ENCODE peak calls at places on chromosomes 2 and 18, in six cellular contexts. X, U, K, A, L and H are unnamed samples.

GRCh38 chr2:241009601-241010530 is 11.4 kb downstream of the SNED1 start:
- DNase-seq in L (peak; percentile 53), U (no peak), X (peak; percentile 76), A (peak; percentile 4), K (peak; percentile 50), H (no peak)

GRCh38 chr18:42545825-42546224 is 569.7 kb downstream of the RIT2 start:
- DNase-seq in U (no peak), L (peak; percentile 61), X (no peak), K (peak; percentile 8), A (peak; percentile 37), H (no peak)

GRCh38 chr18:49819768-49820662 is 6.7 kb upstream of the ACAA2 start:
- DNase-seq in L (peak; percentile 70), U (no peak), A (no peak), K (no peak), X (no peak), H (no peak)

GRCh38 chr2:236008006-236008405 is 160.2 kb downstream of the GBX2 start:
- DNase-seq in U (no peak), K (no peak), A (no peak), X (no peak), L (no peak), H (no peak)

GRCh38 chr2:152458441-152458940 is 123.5 kb downstream of the FMNL2 start:
- DNase-seq in U (no peak), L (no peak), A (peak; percentile 98), X (no peak), K (no peak), H (no peak)

GRCh38 chr2:191923652-191923997 is 76.7 kb upstream of the CAVIN2 start:
- DNase-seq in L (no peak), A (no peak), U (no peak), K (no peak), X (no peak), H (no peak)

GRCh38 chr2:54750040-54750439 is 26.6 kb downstream of the EML6 start:
- DNase-seq in X (no peak), K (peak; percentile 22), U (no peak), A (no peak), L (no peak), H (no peak)

GRCh38 chr18:79645291-79645983 is 34.2 kb upstream of the CTDP1 start:
- DNase-seq in X (no peak), K (no peak), L (no peak), A (no peak), U (no peak), H (no peak)

GRCh38 chr2:39234754-39235153 is 9.0 kb downstream of the CDKL4 start:
- DNase-seq in K (peak; percentile 30), A (peak; percentile 78), X (no peak), U (no peak), L (peak; percentile 19), H (no peak)

GRCh38 chr2:136527560-136527959 is 237.8 kb upstream of the THSD7B start:
- DNase-seq in A (peak; percentile 57), U (peak; percentile 84), K (no peak), L (no peak), X (peak; percentile 50), H (no peak)

GRCh38 chr2:190159453-190159852 is 96.9 kb upstream of the MSTN start:
- DNase-seq in X (no peak), A (peak; percentile 78), U (no peak), L (no peak), K (peak; percentile 58), H (no peak)

GRCh38 chr2:241836257-241836656 is 22.4 kb downstream of the PDCD1 start:
- DNase-seq in U (no peak), K (no peak), L (no peak), A (no peak), X (no peak), H (no peak)

GRCh38 chr2:128308284-128308731 is 10.4 kb downstream of the HS6ST1 start:
- DNase-seq in K (no peak), A (no peak), X (peak; percentile 23), U (no peak), L (no peak), H (no peak)

GRCh38 chr2:201120500-201120899 is 4.5 kb downstream of the CFLAR start:
- DNase-seq in X (no peak), L (no peak), A (no peak), U (no peak), K (no peak), H (no peak)

GRCh38 chr18:79523738-79524180 is 128.0 kb downstream of the NFATC1 start:
- DNase-seq in U (no peak), K (no peak), L (no peak), A (peak; percentile 32), X (no peak), H (no peak)

GRCh38 chr2:10537522-10538195 is 89.5 kb upstream of the ODC1 start:
- DNase-seq in X (no peak), U (no peak), L (no peak), A (peak; percentile 21), K (no peak), H (no peak)

GRCh38 chr2:186380805-186381204 is 105.3 kb upstream of the ZC3H15 start:
- DNase-seq in L (no peak), X (no peak), A (no peak), K (no peak), U (no peak), H (no peak)

GRCh38 chr2:184425083-184425482 is 173.2 kb upstream of the ZNF804A start:
- DNase-seq in K (no peak), X (no peak), U (no peak), L (no peak), A (peak; percentile 89), H (no peak)

GRCh38 chr2:11111811-11112425 is 43.3 kb upstream of the SLC66A3 start:
- DNase-seq in X (peak; percentile 68), A (no peak), K (no peak), L (no peak), U (no peak), H (no peak)

GRCh38 chr2:147826615-147827375 is 18.0 kb upstream of the ACVR2A start:
- DNase-seq in L (no peak), A (no peak), X (no peak), K (no peak), U (no peak), H (no peak)

GRCh38 chr2:29398384-29399237 is 283.4 kb downstream of the CLIP4 start:
- DNase-seq in X (no peak), K (peak; percentile 13), L (no peak), A (no peak), U (no peak), H (no peak)

GRCh38 chr18:4017479-4017878 is 437.6 kb downstream of the DLGAP1 start:
- DNase-seq in K (peak; percentile 2), U (no peak), A (no peak), L (peak; percentile 3), X (peak; percentile 65), H (peak; percentile 46)

GRCh38 chr2:202944403-202944802 is 32.3 kb downstream of the CARF start:
- DNase-seq in K (peak; percentile 87), U (no peak), X (no peak), A (no peak), L (no peak), H (no peak)

GRCh38 chr2:187504312-187504921 is 49.8 kb downstream of the TFPI start:
- DNase-seq in L (peak; percentile 35), A (peak; percentile 64), K (no peak), U (no peak), X (no peak), H (no peak)

GRCh38 chr2:65715328-65715727 is 282.9 kb upstream of the SPRED2 start:
- DNase-seq in U (no peak), A (no peak), X (no peak), K (no peak), L (no peak), H (no peak)

GRCh38 chr2:72114693-72115051 is 33.0 kb downstream of the CYP26B1 start:
- DNase-seq in A (no peak), L (no peak), X (no peak), U (no peak), K (no peak), H (no peak)

GRCh38 chr18:27728659-27729058 is 448.3 kb downstream of the CDH2 start:
- DNase-seq in U (no peak), L (no peak), K (no peak), A (no peak), X (no peak), H (no peak)

GRCh38 chr18:1468550-1468949 is 563.9 kb downstream of the ADCYAP1 start:
- DNase-seq in X (no peak), L (no peak), U (no peak), A (no peak), K (no peak), H (no peak)
- H3K14ac ChIP-seq in X (no peak overlapping the region), L (no peak overlapping the region), U (no peak overlapping the region), A (no peak overlapping the region), K (no peak overlapping the region), H (no peak overlapping the region)

GRCh38 chr2:38129410-38129809 is 53.5 kb upstream of the CYP1B1 start:
- DNase-seq in X (no peak), U (no peak), L (peak; percentile 51), A (peak; percentile 77), K (no peak), H (no peak)
- H3K14ac ChIP-seq in X (no peak overlapping the region), U (no peak overlapping the region), L (no peak overlapping the region), A (no peak overlapping the region), K (no peak overlapping the region), H (no peak overlapping the region)

GRCh38 chr2:209602259-209602658 is 169.4 kb upstream of the UNC80 start:
- DNase-seq in L (no peak), K (no peak), X (no peak), A (no peak), U (no peak), H (no peak)
- H3K14ac ChIP-seq in L (no peak overlapping the region), K (no peak overlapping the region), X (no peak overlapping the region), A (no peak overlapping the region), U (no peak overlapping the region), H (no peak overlapping the region)

GRCh38 chr18:13520306-13520705 is 206.1 kb downstream of the FAM210A start:
- DNase-seq in X (no peak), L (no peak), U (no peak), K (no peak), A (peak; percentile 5), H (no peak)

GRCh38 chr18:13522861-13523660 is 203.3 kb downstream of the FAM210A start:
- DNase-seq in L (no peak), A (no peak), X (no peak), K (no peak), U (no peak), H (no peak)

GRCh38 chr18:13521418-13521817 is 204.9 kb downstream of the FAM210A start:
- DNase-seq in L (no peak), K (no peak), U (no peak), A (no peak), X (no peak), H (no peak)

GRCh38 chr18:13518382-13518781 is 208.0 kb downstream of the FAM210A start:
- DNase-seq in U (no peak), L (no peak), A (no peak), K (no peak), X (no peak), H (no peak)

DNA sequence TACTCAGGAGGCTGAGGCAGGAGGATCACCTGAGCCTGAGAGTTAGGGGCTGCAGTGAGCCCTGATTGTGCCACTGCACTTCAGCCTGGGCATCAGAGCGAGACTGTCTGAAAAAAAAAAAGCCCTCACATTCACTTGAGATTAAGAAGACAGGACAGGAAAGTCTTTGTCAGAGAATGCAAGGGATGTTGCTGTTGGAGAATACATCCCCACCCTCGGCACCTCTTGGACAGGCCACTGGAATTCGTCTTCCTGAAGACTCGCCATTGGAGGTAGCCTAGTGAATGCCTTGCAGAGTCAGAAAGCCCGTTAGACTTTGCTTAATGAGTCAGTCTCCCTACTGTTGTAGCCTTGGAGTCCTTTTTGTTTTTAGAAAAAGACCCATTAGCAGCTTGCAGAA is 205.6 kb downstream of the FAM210A start:
- DNase-seq in K (no peak), A (no peak), X (no peak), U (no peak), L (no peak), H (no peak)
- H3K14ac ChIP-seq in K (no peak overlapping the region), A (no peak overlapping the region), X (no peak overlapping the region), U (no peak overlapping the region), L (no peak overlapping the region), H (no peak overlapping the region)